ENCODE peak calls at places on chromosomes 12 and 14, in nine cellular contexts. One of them, this sample, is unnamed.
A peak's percentile ranks its signal among the peaks of the same experiment; 100 is the strongest.

GRCh38 chr14:67187826-67188225 is 1.4 kb upstream of the GARIN2 start:
- DNase-seq in GM10248: no peak
- DNase-seq in fibroblast of mammary gland: peak; percentile 47
- DNase-seq in RWPE1: peak; percentile 50
- DNase-seq in thoracic aorta: no peak
- DNase-seq in astrocyte of the cerebellum: peak; percentile 88
- DNase-seq in cardiac fibroblast: peak; percentile 32
- DNase-seq in Calu3: peak; percentile 83
- DNase-seq in WTC11: no peak
- DNase-seq in this sample: no peak

GRCh38 chr12:132866251-132866828 is 21.1 kb downstream of the CHFR start:
- DNase-seq in GM10248: no peak
- DNase-seq in thoracic aorta: no peak
- DNase-seq in Calu3: no peak
- DNase-seq in RWPE1: peak; percentile 15
- DNase-seq in astrocyte of the cerebellum: no peak
- DNase-seq in cardiac fibroblast: peak; percentile 56
- DNase-seq in fibroblast of mammary gland: peak; percentile 84
- DNase-seq in WTC11: no peak
- DNase-seq in this sample: no peak

GRCh38 chr12:128138125-128138524 is 128.8 kb upstream of the TMEM132C start:
- DNase-seq in thoracic aorta: no peak
- DNase-seq in WTC11: no peak
- DNase-seq in cardiac fibroblast: no peak
- DNase-seq in astrocyte of the cerebellum: no peak
- DNase-seq in GM10248: no peak
- DNase-seq in Calu3: no peak
- DNase-seq in RWPE1: no peak
- DNase-seq in fibroblast of mammary gland: no peak
- DNase-seq in this sample: no peak

GRCh38 chr12:43937947-43938346 is 102.1 kb downstream of the TMEM117 start:
- DNase-seq in fibroblast of mammary gland: peak; percentile 27
- DNase-seq in WTC11: peak; percentile 17
- DNase-seq in cardiac fibroblast: peak; percentile 18
- DNase-seq in thoracic aorta: no peak
- DNase-seq in RWPE1: peak; percentile 12
- DNase-seq in astrocyte of the cerebellum: no peak
- DNase-seq in Calu3: no peak
- DNase-seq in GM10248: no peak
- DNase-seq in this sample: no peak

GRCh38 chr14:89625208-89625987 is 208.4 kb upstream of the FOXN3 start:
- DNase-seq in cardiac fibroblast: peak; percentile 65
- DNase-seq in WTC11: no peak
- DNase-seq in astrocyte of the cerebellum: peak; percentile 23
- DNase-seq in RWPE1: no peak
- DNase-seq in Calu3: no peak
- DNase-seq in thoracic aorta: no peak
- DNase-seq in GM10248: no peak
- DNase-seq in fibroblast of mammary gland: no peak
- DNase-seq in this sample: no peak

GRCh38 chr12:127125607-127126259 is 1141.2 kb upstream of the TMEM132C start:
- DNase-seq in astrocyte of the cerebellum: peak; percentile 45
- DNase-seq in GM10248: no peak
- DNase-seq in RWPE1: peak; percentile 97
- DNase-seq in fibroblast of mammary gland: peak; percentile 91
- DNase-seq in thoracic aorta: no peak
- DNase-seq in Calu3: peak; percentile 75
- DNase-seq in WTC11: no peak
- DNase-seq in cardiac fibroblast: peak; percentile 30
- DNase-seq in this sample: no peak

GRCh38 chr12:1890810-1891209 is 27.6 kb downstream of the CACNA2D4 start:
- DNase-seq in thoracic aorta: no peak
- DNase-seq in RWPE1: no peak
- DNase-seq in Calu3: no peak
- DNase-seq in astrocyte of the cerebellum: no peak
- DNase-seq in GM10248: peak; percentile 3
- DNase-seq in cardiac fibroblast: no peak
- DNase-seq in WTC11: no peak
- DNase-seq in fibroblast of mammary gland: no peak
- DNase-seq in this sample: no peak

GRCh38 chr12:87766044-87766443 is 263.2 kb downstream of the C12orf50 start:
- DNase-seq in thoracic aorta: no peak
- DNase-seq in RWPE1: no peak
- DNase-seq in Calu3: no peak
- DNase-seq in GM10248: no peak
- DNase-seq in fibroblast of mammary gland: no peak
- DNase-seq in cardiac fibroblast: no peak
- DNase-seq in WTC11: no peak
- DNase-seq in astrocyte of the cerebellum: no peak
- DNase-seq in this sample: no peak

GRCh38 chr14:24927809-24928208 is 122.1 kb downstream of the STXBP6 start:
- DNase-seq in WTC11: no peak
- DNase-seq in astrocyte of the cerebellum: no peak
- DNase-seq in Calu3: no peak
- DNase-seq in fibroblast of mammary gland: no peak
- DNase-seq in RWPE1: no peak
- DNase-seq in thoracic aorta: no peak
- DNase-seq in GM10248: no peak
- DNase-seq in cardiac fibroblast: no peak
- DNase-seq in this sample: no peak

GRCh38 chr12:45469902-45470301 is 254.0 kb downstream of the ANO6 start:
- DNase-seq in RWPE1: no peak
- DNase-seq in cardiac fibroblast: no peak
- DNase-seq in fibroblast of mammary gland: no peak
- DNase-seq in Calu3: no peak
- DNase-seq in WTC11: no peak
- DNase-seq in GM10248: no peak
- DNase-seq in thoracic aorta: no peak
- DNase-seq in astrocyte of the cerebellum: no peak
- DNase-seq in this sample: no peak

GRCh38 chr12:58310368-58310767 is 369.0 kb downstream of the ATP23 start:
- DNase-seq in cardiac fibroblast: peak; percentile 56
- DNase-seq in fibroblast of mammary gland: peak; percentile 73
- DNase-seq in astrocyte of the cerebellum: peak; percentile 39
- DNase-seq in Calu3: no peak
- DNase-seq in RWPE1: no peak
- DNase-seq in WTC11: no peak
- DNase-seq in thoracic aorta: no peak
- DNase-seq in GM10248: no peak
- DNase-seq in this sample: no peak

GRCh38 chr12:72632286-72632685 is 360.1 kb downstream of the TRHDE start:
- DNase-seq in fibroblast of mammary gland: no peak
- DNase-seq in Calu3: no peak
- DNase-seq in WTC11: no peak
- DNase-seq in GM10248: no peak
- DNase-seq in thoracic aorta: no peak
- DNase-seq in astrocyte of the cerebellum: no peak
- DNase-seq in RWPE1: no peak
- DNase-seq in cardiac fibroblast: no peak
- DNase-seq in this sample: no peak

GRCh38 chr12:132444957-132445883 is 44.7 kb upstream of the FBRSL1 start:
- DNase-seq in GM10248: peak; percentile 77
- DNase-seq in fibroblast of mammary gland: no peak
- DNase-seq in astrocyte of the cerebellum: no peak
- DNase-seq in Calu3: no peak
- DNase-seq in thoracic aorta: no peak
- DNase-seq in RWPE1: no peak
- DNase-seq in cardiac fibroblast: no peak
- DNase-seq in WTC11: no peak
- DNase-seq in this sample: peak; percentile 88

GRCh38 chr14:56490379-56490778 is 89.2 kb upstream of the TMEM260 start:
- DNase-seq in cardiac fibroblast: peak; percentile 59
- DNase-seq in WTC11: no peak
- DNase-seq in fibroblast of mammary gland: peak; percentile 53
- DNase-seq in GM10248: no peak
- DNase-seq in thoracic aorta: no peak
- DNase-seq in RWPE1: peak; percentile 20
- DNase-seq in Calu3: peak; percentile 9
- DNase-seq in astrocyte of the cerebellum: peak; percentile 24
- DNase-seq in this sample: peak; percentile 25

GRCh38 chr14:25110101-25110500 is 60.2 kb upstream of the STXBP6 start:
- DNase-seq in RWPE1: no peak
- DNase-seq in GM10248: no peak
- DNase-seq in fibroblast of mammary gland: peak; percentile 6
- DNase-seq in thoracic aorta: no peak
- DNase-seq in WTC11: no peak
- DNase-seq in Calu3: no peak
- DNase-seq in astrocyte of the cerebellum: no peak
- DNase-seq in cardiac fibroblast: no peak
- DNase-seq in this sample: no peak

DNA sequence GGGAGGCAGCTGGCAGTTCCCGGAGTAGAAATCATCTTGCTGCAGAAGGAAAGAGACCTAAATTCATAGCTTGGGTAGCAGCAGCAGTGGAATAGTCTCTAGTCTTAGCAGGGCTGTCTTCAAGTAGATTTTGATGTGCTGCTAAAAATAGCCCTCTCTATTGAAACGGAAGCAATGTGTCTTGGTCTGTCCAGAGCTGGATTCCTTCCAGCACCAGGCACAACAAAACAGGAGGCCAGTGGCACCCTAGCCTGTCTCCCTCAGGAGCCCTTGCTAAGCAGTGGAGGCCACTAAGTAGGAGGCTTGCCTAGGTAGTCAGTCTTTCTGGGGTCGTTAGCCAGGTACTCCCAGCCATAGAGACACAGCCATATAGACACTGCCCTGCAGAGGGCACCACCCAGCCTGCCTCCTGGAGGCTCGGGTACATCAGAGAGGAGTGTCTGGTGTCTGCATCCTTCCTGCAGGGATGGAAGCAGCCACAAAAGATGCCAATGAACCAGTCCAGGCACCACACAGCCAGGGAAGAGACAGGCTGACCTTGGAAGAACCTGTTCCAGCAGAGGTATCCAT is 97.5 kb downstream of the CRACR2A start:
- DNase-seq in cardiac fibroblast: peak; percentile 17
- DNase-seq in GM10248: peak; percentile 46
- DNase-seq in Calu3: peak; percentile 26
- DNase-seq in thoracic aorta: no peak
- DNase-seq in RWPE1: peak; percentile 9
- DNase-seq in WTC11: peak; percentile 69
- DNase-seq in fibroblast of mammary gland: peak; percentile 22
- DNase-seq in astrocyte of the cerebellum: no peak
- DNase-seq in this sample: peak; percentile 39
- TF ChIP-seq CTCF in cardiac fibroblast: peak; percentile 48
- TF ChIP-seq CTCF in GM10248: peak; percentile 21
- TF ChIP-seq CTCF in Calu3: peak; percentile 47
- TF ChIP-seq CTCF in thoracic aorta: no peak
- TF ChIP-seq CTCF in RWPE1: no peak
- TF ChIP-seq CTCF in WTC11: no peak
- TF ChIP-seq CTCF in fibroblast of mammary gland: peak; percentile 45
- TF ChIP-seq CTCF in astrocyte of the cerebellum: peak; percentile 31
- TF ChIP-seq CTCF in this sample: peak; percentile 11

DNA sequence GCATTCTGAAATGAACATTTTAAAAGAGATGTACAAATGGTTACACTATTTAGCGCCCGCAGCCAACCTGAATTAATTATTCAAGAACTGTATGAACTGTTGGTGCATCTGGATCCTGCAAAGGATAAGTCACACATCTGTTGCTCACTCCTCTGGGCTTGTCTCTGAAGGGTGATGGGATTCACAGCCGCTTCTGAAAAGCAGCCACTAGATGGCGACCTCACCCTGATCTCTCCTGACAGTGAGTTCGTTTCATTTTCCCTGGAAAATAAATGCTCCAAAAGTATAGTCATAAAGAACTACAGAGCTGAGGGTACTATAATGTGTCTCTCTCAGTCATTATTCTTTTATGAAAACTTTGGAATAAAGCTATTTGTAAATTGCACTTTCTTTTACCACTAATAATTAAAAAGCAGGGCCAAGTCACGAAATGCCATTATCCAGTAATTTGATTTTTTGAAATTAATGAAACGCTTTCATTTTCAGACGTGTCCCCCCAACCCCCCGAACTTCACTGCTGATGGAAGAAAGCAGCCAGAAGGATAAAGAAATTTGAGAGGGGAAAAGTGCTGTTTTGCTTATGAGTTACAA is 789.6 kb downstream of the NRXN3 start:
- DNase-seq in fibroblast of mammary gland: peak; percentile 79
- DNase-seq in astrocyte of the cerebellum: peak; percentile 63
- DNase-seq in cardiac fibroblast: peak; percentile 84
- DNase-seq in thoracic aorta: no peak
- DNase-seq in GM10248: peak; percentile 53
- DNase-seq in RWPE1: peak; percentile 67
- DNase-seq in Calu3: peak; percentile 67
- DNase-seq in WTC11: peak; percentile 73
- DNase-seq in this sample: peak; percentile 55
- TF ChIP-seq CTCF in fibroblast of mammary gland: peak; percentile 93
- TF ChIP-seq CTCF in astrocyte of the cerebellum: peak; percentile 91
- TF ChIP-seq CTCF in cardiac fibroblast: peak; percentile 87
- TF ChIP-seq CTCF in thoracic aorta: peak; percentile 78
- TF ChIP-seq CTCF in GM10248: peak; percentile 89
- TF ChIP-seq CTCF in RWPE1: peak; percentile 88
- TF ChIP-seq CTCF in Calu3: peak; percentile 46
- TF ChIP-seq CTCF in WTC11: peak; percentile 65
- TF ChIP-seq CTCF in this sample: peak; percentile 93

GRCh38 chr12:109203480-109203879 is 87.1 kb downstream of the ACACB start:
- DNase-seq in Calu3: no peak
- DNase-seq in fibroblast of mammary gland: no peak
- DNase-seq in cardiac fibroblast: no peak
- DNase-seq in RWPE1: no peak
- DNase-seq in GM10248: no peak
- DNase-seq in WTC11: no peak
- DNase-seq in astrocyte of the cerebellum: no peak
- DNase-seq in thoracic aorta: no peak
- DNase-seq in this sample: no peak
- TF ChIP-seq CTCF in Calu3: no peak
- TF ChIP-seq CTCF in fibroblast of mammary gland: no peak
- TF ChIP-seq CTCF in cardiac fibroblast: no peak
- TF ChIP-seq CTCF in RWPE1: no peak
- TF ChIP-seq CTCF in GM10248: no peak
- TF ChIP-seq CTCF in WTC11: no peak
- TF ChIP-seq CTCF in astrocyte of the cerebellum: no peak
- TF ChIP-seq CTCF in thoracic aorta: no peak
- TF ChIP-seq CTCF in this sample: no peak

GRCh38 chr14:76810525-76810924 is 2.2 kb downstream of the ANGEL1 start:
- DNase-seq in cardiac fibroblast: no peak
- DNase-seq in thoracic aorta: no peak
- DNase-seq in RWPE1: no peak
- DNase-seq in GM10248: no peak
- DNase-seq in Calu3: no peak
- DNase-seq in astrocyte of the cerebellum: no peak
- DNase-seq in WTC11: no peak
- DNase-seq in fibroblast of mammary gland: no peak
- DNase-seq in this sample: no peak

GRCh38 chr14:76810953-76811400 is 1.7 kb downstream of the ANGEL1 start:
- DNase-seq in cardiac fibroblast: peak; percentile 64
- DNase-seq in GM10248: peak; percentile 44
- DNase-seq in WTC11: no peak
- DNase-seq in fibroblast of mammary gland: peak; percentile 52
- DNase-seq in Calu3: peak; percentile 12
- DNase-seq in thoracic aorta: no peak
- DNase-seq in RWPE1: no peak
- DNase-seq in astrocyte of the cerebellum: no peak
- DNase-seq in this sample: peak; percentile 49

GRCh38 chr14:76812093-76812421 is 625 bp downstream of the ANGEL1 start:
- DNase-seq in RWPE1: peak; percentile 44
- DNase-seq in fibroblast of mammary gland: no peak
- DNase-seq in GM10248: peak; percentile 45
- DNase-seq in Calu3: no peak
- DNase-seq in thoracic aorta: no peak
- DNase-seq in cardiac fibroblast: no peak
- DNase-seq in WTC11: no peak
- DNase-seq in astrocyte of the cerebellum: no peak
- DNase-seq in this sample: no peak

GRCh38 chr14:76811561-76811960 is 1.1 kb downstream of the ANGEL1 start:
- DNase-seq in RWPE1: no peak
- DNase-seq in astrocyte of the cerebellum: no peak
- DNase-seq in cardiac fibroblast: no peak
- DNase-seq in WTC11: no peak
- DNase-seq in Calu3: no peak
- DNase-seq in GM10248: no peak
- DNase-seq in thoracic aorta: no peak
- DNase-seq in fibroblast of mammary gland: no peak
- DNase-seq in this sample: no peak

GRCh38 chr14:76812422-76813383 is at the start of gene ANGEL1:
- DNase-seq in cardiac fibroblast: peak; percentile 97
- DNase-seq in thoracic aorta: peak; percentile 79
- DNase-seq in GM10248: peak; percentile 93
- DNase-seq in RWPE1: peak; percentile 89
- DNase-seq in Calu3: peak; percentile 97
- DNase-seq in WTC11: peak; percentile 96
- DNase-seq in astrocyte of the cerebellum: peak; percentile 72
- DNase-seq in fibroblast of mammary gland: peak; percentile 89
- DNase-seq in this sample: peak; percentile 96
- TF ChIP-seq CTCF in cardiac fibroblast: no peak
- TF ChIP-seq CTCF in thoracic aorta: no peak
- TF ChIP-seq CTCF in GM10248: no peak
- TF ChIP-seq CTCF in RWPE1: no peak
- TF ChIP-seq CTCF in Calu3: no peak
- TF ChIP-seq CTCF in WTC11: no peak
- TF ChIP-seq CTCF in astrocyte of the cerebellum: no peak
- TF ChIP-seq CTCF in fibroblast of mammary gland: no peak
- TF ChIP-seq CTCF in this sample: no peak